ENCODE peak calls at places on chromosomes 5 and 9, in nine cellular contexts. B is mesendoderm, R is OCI-LY7, M is HCT116, H is MM.1S, A is GM23248, S is PC-3, L is K562, C is H9. G is an unnamed sample. For H3K79me2, the result is how much of the 10 kb centered on the place peaks cover.

GRCh38 chr5:138874771-138875628 is at the start of gene LRRTM2:
- DNase-seq in B (no peak), R (no peak), M (no peak), H (no peak), A (peak), S (no peak), L (no peak), C (no peak), G (peak)

GRCh38 chr5:179822059-179822432 is 1.3 kb downstream of the SQSTM1 start:
- DNase-seq in B (no peak), R (no peak), M (no peak), H (no peak), A (no peak), S (no peak), L (no peak), C (no peak), G (no peak)

GRCh38 chr5:83987513-83988292 is 267.0 kb upstream of the HAPLN1 start:
- DNase-seq in B (no peak), R (no peak), M (no peak), H (no peak), A (no peak), S (no peak), L (no peak), C (no peak), G (no peak)

GRCh38 chr5:145350501-145350900 is 484.6 kb downstream of the PRELID2 start:
- DNase-seq in B (no peak), R (no peak), M (no peak), H (no peak), A (peak), S (peak), L (no peak), C (no peak), G (no peak)

GRCh38 chr5:172437445-172438303 is 16.7 kb downstream of the SH3PXD2B start:
- DNase-seq in B (no peak), R (no peak), M (peak), H (no peak), A (peak), S (peak), L (peak), C (no peak), G (no peak)

GRCh38 chr5:57715296-57715695 is 232.7 kb upstream of the ACTBL2 start:
- DNase-seq in B (no peak), R (no peak), M (no peak), H (no peak), A (peak), S (no peak), L (no peak), C (no peak), G (no peak)

GRCh38 chr9:95316794-95317118 is 753 bp downstream of the FANCC start:
- DNase-seq in B (peak), R (peak), M (peak), H (peak), A (peak), S (peak), L (peak), C (peak), G (peak)

GRCh38 chr9:113622600-113623400 is 159.3 kb downstream of the RGS3 start:
- DNase-seq in B (peak), R (peak), M (peak), H (no peak), A (peak), S (peak), L (no peak), C (peak), G (no peak)

GRCh38 chr9:26165426-26165825 is 487.2 kb upstream of the TUSC1 start:
- DNase-seq in B (no peak), R (no peak), M (no peak), H (no peak), A (no peak), S (no peak), L (no peak), C (no peak), G (no peak)

GRCh38 chr5:143683459-143683858 is 128.5 kb upstream of the HMHB1 start:
- DNase-seq in B (no peak), R (no peak), M (no peak), H (no peak), A (no peak), S (peak), L (no peak), C (no peak), G (no peak)

GRCh38 chr9:91117959-91118651 is 243.6 kb downstream of the AUH start:
- DNase-seq in B (peak), R (no peak), M (no peak), H (no peak), A (peak), S (no peak), L (no peak), C (peak), G (peak)

GRCh38 chr9:131997779-131998178 is 81.9 kb downstream of the MED27 start:
- DNase-seq in B (no peak), R (no peak), M (no peak), H (no peak), A (no peak), S (no peak), L (no peak), C (no peak), G (no peak)

GRCh38 chr9:14529047-14529446 is 164.2 kb downstream of the ZDHHC21 start:
- DNase-seq in B (no peak), R (no peak), M (no peak), H (no peak), A (no peak), S (no peak), L (no peak), C (no peak), G (no peak)

GRCh38 chr9:115671236-115671770 is 482.3 kb upstream of the PAPPA start:
- DNase-seq in B (no peak), R (no peak), M (no peak), H (no peak), A (peak), S (no peak), L (no peak), C (no peak), G (no peak)

GRCh38 chr9:105050296-105050695 is 122.3 kb upstream of the ABCA1 start:
- DNase-seq in B (no peak), R (no peak), M (no peak), H (no peak), A (peak), S (peak), L (no peak), C (no peak), G (no peak)

DNA sequence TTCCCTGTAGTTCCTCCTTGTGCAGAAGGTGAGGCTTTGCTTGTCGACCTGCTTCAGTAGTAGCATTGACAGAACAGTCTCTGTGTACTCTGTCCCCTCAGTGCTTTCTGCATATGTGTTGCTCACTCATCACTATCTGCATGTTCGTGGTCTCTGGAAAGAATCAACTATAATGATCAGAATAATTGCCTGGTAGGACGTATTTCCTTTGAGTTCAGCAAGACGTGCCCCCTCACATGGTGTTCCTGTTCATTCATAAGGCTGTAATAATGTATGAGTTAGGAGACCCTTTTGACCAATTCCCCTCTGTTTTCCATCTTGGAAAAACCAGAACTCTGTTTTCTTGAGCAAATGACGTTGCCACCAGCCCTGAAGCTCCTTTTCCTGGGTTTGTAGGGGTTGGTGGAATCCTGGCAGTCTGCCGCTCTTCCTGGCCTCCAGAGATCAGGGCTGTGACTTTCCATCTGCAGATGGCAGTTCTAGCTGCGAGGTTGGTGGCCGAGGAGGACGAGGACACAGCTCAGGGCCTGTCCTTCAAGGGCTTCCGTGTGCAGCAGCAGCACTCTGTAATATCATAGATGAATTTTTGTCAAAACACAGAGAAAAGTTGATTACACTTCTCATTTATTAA is 61.9 kb downstream of the EXOSC2 start:
- DNase-seq in B (no peak), R (no peak), M (no peak), H (no peak), A (no peak), S (no peak), L (no peak), C (no peak), G (no peak)
- H3K79me2 ChIP-seq in B (under half), R (under half), M (under half), H (under half), A (half or more), S (under half), L (under half), C (under half), G (under half)

GRCh38 chr5:78979899-78980298 is 5.2 kb downstream of the ARSB start:
- DNase-seq in B (no peak), R (no peak), M (no peak), H (no peak), A (no peak), S (no peak), L (no peak), C (no peak), G (no peak)
- H3K79me2 ChIP-seq in B (under half), R (under half), M (under half), H (under half), A (under half), S (under half), L (under half), C (under half), G (under half)

GRCh38 chr9:100072805-100073204 is 26.0 kb downstream of the ERP44 start:
- DNase-seq in B (no peak), R (no peak), M (no peak), H (no peak), A (no peak), S (peak), L (no peak), C (no peak), G (no peak)
- H3K79me2 ChIP-seq in B (under half), R (half or more), M (under half), H (half or more), A (half or more), S (under half), L (half or more), C (under half), G (under half)

DNA sequence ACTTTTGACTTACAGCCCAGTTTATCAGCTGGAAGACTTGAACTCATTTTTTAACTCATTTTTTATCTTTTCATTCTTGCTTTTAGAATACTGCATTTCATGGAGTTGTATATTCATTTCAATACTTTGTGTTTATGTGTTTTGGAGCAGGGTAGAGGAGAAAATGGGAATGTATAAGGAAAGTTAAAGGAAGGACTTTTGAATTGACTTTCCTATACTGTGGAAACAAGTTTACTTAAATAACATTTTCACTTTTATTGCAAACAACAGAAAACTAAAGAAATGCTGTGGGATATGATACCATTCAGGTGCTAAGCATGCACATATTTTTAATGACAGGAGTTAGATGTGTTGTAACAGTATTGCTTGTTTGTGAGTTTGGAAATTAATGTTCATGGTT is 11.7 kb downstream of the NIPBL start:
- DNase-seq in B (no peak), R (no peak), M (no peak), H (no peak), A (no peak), S (no peak), L (no peak), C (no peak), G (no peak)
- H3K79me2 ChIP-seq in B (under half), R (half or more), M (half or more), H (half or more), A (half or more), S (half or more), L (half or more), C (under half), G (half or more)

G was measured in neural progenitor cell.